ENCODE peak calls at places on chromosomes 5 and 9, in four cellular contexts. Z is HepG2, O is GM12878, I is IMR-90. H is an unnamed sample.

GRCh38 chr9:21902112-21902511 is 92.1 kb downstream of the CDKN2A start:
- ATAC-seq in I (no peak), Z (no peak), O (peak), H (no peak)

GRCh38 chr5:42309865-42310264 is 113.4 kb upstream of the GHR start:
- ATAC-seq in I (no peak), Z (no peak), O (no peak), H (no peak)

GRCh38 chr9:69877852-69878507 is 57.4 kb downstream of the CFAP95 start:
- ATAC-seq in Z (peak), I (peak), O (peak), H (peak)

GRCh38 chr5:76527685-76528161 is 95.5 kb downstream of the F2RL2 start:
- ATAC-seq in I (no peak), Z (no peak), O (no peak), H (no peak)

GRCh38 chr5:65811895-65812294 is 89.9 kb downstream of the NLN start:
- ATAC-seq in O (no peak), I (peak), Z (no peak), H (no peak)

GRCh38 chr5:6822556-6823343 is 109.5 kb downstream of the TENT4A start:
- ATAC-seq in O (no peak), Z (peak), I (no peak), H (no peak)

GRCh38 chr9:89661956-89662717 is 57.3 kb downstream of the GADD45G start:
- ATAC-seq in I (peak), Z (peak), O (peak), H (peak)

GRCh38 chr9:93082841-93083411 is 13.1 kb upstream of the CARD19 start:
- ATAC-seq in I (no peak), O (no peak), Z (no peak), H (no peak)

GRCh38 chr5:106195679-106196078 is 1475.1 kb downstream of the EFNA5 start:
- ATAC-seq in I (no peak), Z (no peak), O (peak), H (no peak)

GRCh38 chr5:74422671-74423070 is 217.9 kb downstream of the ENC1 start:
- ATAC-seq in O (no peak), Z (no peak), I (no peak), H (no peak)

GRCh38 chr9:110246214-110246613 is 10.1 kb downstream of the TXN start:
- ATAC-seq in Z (no peak), I (no peak), O (no peak), H (no peak)

GRCh38 chr9:127838375-127839078 is 15.9 kb downstream of the ENG start:
- ATAC-seq in O (no peak), Z (peak), I (peak), H (peak)

GRCh38 chr9:6758418-6759113 is 793 bp downstream of the KDM4C start:
- ATAC-seq in I (peak), Z (peak), O (peak), H (peak)
- TF ChIP-seq POLR2A in I (peak), Z (no peak), O (peak), H (peak)

DNA sequence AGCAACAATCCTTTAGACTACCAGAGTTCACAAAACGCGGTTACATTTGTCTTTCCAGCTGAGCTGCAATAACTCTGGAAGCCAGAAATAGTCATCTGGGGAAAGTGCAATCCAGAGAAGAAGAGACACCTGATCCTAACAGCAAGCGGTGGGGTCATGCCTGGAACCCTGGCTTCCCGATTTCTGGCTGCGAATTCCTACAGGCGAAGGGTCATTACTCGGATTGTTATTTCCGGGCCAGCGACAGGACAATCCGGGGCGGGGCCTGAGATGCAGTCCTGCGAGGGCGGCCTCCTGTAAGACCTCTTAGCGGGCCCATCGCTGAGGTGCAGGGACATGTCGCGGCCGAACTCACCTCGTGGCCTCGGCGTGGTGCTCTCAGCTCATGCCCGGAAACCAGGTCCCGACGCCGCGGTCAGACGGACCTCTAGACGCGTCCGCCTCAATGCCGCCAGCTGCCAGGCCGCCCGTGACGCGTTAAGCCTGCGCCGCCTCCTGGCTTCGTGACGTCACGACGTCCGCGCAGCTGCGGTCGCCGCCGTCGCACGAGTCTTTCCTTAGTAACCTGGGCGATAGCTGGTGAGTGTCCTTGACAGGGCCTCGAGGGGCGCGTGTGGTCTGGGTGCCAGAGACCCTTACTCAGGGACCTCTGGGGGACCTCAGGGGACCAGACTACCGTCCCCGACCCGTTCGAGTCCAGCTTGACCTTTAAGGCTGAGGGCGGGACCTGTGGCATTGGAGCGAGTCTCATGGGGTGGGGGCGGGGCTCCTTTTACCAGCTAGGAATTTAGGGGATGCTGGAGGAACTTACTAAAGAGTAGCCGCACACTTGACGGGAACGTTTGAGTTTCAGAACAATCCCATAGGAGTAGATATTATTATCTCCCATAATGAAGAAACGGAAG is at the start of the genes MRRF and RBM18:
- ATAC-seq in Z (peak), I (peak), O (peak), H (peak)
- TF ChIP-seq POLR2A in Z (peak), I (peak), O (peak), H (peak)

DNA sequence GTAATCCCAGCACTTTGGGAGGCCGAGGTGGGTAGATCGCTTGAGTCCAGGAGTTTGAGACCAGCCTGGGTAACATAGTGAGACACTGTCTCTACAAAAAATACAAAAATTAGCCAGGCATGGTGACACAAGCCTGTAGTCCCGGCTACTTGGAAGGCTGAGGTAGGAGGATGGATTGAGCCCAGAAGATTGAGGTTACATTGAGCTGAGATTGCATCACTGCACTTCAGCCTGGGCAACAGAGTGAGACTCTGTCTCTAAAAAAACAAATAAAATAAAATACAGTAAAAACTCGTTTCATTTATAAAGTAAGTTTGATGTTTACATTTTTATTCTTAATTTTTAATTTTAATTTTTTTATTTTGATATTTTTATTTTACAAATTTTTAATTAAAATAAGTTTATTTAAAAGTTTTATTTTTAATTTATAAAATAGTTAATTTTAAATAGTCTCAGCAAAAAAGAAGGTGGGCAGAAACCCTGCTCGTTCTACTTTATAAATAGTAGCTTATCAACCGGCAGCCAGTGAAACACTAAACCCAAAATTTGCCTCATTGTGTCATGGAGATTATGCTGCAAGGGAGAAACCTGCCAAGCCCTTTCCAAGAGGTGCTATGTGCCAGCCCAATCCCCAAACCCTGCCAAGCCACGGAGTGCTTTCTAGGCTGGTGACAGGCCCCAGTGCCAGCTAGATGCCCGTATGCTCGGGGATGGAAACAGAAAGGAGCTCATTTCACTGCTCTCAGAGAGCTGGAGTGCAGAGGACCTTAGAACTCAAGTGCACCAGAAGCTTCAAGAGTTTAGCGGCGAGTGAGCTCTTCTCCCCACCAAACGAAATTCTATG is 38.9 kb downstream of the SERINC5 start:
- ATAC-seq in O (no peak), I (no peak), Z (no peak), H (peak)
- TF ChIP-seq POLR2A in O (no peak), I (no peak), Z (no peak), H (no peak)

GRCh38 chr5:151234476-151235238 is 10.8 kb upstream of the CCDC69 start:
- ATAC-seq in Z (peak), I (peak), O (peak), H (peak)
- TF ChIP-seq POLR2A in Z (peak), I (no peak), O (peak), H (no peak)

DNA sequence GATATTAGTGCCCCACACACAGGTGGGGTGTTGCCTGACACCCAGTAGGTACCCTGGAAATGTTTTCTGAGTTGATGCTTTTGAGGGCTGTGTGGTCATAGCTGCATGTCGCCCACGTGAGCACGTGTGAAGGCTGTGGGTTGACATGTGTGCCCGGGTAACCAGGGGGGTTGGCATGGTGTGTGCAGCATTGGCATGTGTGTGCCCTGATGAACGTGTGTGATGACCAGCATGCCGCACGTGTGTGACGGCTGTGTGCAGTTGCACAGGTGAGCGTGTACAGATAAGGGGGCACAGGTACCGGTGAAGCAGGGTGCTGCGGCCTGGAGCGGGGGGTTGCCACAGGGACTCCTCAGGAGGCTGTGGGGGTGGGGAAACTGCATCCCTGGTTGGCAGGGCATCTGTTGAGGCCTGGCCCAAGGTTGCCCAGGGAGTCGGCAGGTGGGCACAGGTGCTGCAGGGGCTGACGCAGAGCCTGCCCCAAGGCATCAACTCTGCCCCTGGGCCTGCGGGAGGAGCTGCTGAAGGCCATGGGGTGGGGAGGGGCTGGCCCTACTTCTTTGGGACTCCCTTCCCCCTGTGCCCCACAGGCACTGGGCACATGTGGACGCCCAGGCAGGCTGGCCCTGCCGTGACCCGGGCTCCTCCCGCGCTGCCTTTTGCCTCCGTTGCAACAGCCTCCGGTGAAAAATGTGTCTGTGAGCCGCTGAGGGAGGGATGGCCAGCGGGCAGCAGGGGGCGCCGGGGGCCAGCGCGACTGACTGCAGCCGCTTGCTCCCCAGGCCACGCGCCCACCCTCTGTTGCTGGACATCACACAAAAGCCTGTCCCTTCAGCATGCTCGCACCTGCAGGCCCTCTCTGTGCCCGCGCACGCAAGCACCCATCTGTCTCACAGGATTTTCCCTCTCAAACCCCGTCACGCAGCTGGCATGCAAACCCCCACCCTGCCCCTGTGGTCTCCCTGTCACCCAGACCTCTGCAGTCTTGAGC is 2.2 kb downstream of the UNC5A start:
- ATAC-seq in Z (peak), I (peak), O (peak), H (no peak)
- TF ChIP-seq POLR2A in Z (no peak), I (no peak), O (no peak), H (no peak)

GRCh38 chr9:124871156-124871561 is 9.2 kb downstream of the ARPC5L start:
- ATAC-seq in I (no peak), Z (no peak), O (peak), H (no peak)
- TF ChIP-seq POLR2A in I (no peak), Z (no peak), O (peak), H (no peak)

GRCh38 chr9:112333639-112334318 is 360 bp upstream of the PTBP3 start:
- ATAC-seq in Z (peak), O (peak), I (peak), H (peak)
- TF ChIP-seq POLR2A in Z (peak), O (no peak), I (peak), H (no peak)

DNA sequence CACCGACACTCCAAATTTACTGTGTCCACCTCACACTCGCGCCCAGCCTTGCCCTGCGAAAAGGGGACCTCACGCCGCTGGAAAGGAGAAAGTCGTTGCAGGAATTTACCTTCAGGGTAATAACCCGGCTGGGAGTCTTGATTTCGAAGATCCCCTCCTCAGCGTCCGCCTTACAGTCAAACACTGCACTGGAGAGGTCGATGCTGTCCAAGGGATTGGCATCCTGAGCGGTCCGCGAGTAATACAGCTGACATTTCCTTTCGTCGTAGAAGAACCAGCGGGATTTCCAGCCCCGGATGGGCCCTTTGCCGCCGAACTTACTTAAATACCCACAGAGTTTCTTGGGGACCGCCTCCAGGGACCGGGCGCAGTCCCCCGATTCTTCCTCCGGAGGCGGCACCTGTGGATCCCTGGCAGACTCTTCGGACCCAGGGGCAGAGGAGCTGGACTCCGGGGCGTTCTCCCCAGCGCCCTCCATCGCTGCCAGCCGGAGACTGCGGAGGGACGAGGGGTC is 328 bp downstream of the TBC1D2 start:
- ATAC-seq in I (peak), Z (peak), O (peak), H (peak)
- TF ChIP-seq POLR2A in I (no peak), Z (no peak), O (no peak), H (no peak)

GRCh38 chr5:154753792-154754191 is 1.4 kb upstream of the LARP1 start:
- ATAC-seq in I (peak), O (no peak), Z (no peak), H (peak)
- TF ChIP-seq POLR2A in I (peak), O (no peak), Z (no peak), H (peak)